ENCODE peak calls at places on chromosome 14, in ten cellular contexts. One of them, this sample, is unnamed.

GRCh38 chr14:100463937-100464336 is 123.3 kb downstream of the BEGAIN start:
- DNase-seq in activated T-helper 1 cell treated with anti-CD3 and anti-CD28 coated beads, Interleukin-12 subunit alpha, Interleukin-12 subunit beta, Interleukin-2, Interleukin-4 antibody, amounts not matched to agents 30 ng/mL and 10 ng/mL and 1 ng/mL, durations not matched to agents 14 hours and 24 hours and 36 hours: no peak
- DNase-seq in HFF-Myc: no peak
- DNase-seq in ACHN: no peak
- DNase-seq in left ventricle myocardium inferior: no peak
- DNase-seq in AG08395: no peak
- DNase-seq in GOT3: no peak
- DNase-seq in tibial artery: no peak
- DNase-seq in sciatic nerve: no peak
- DNase-seq in iris pigment epithelial cell: no peak
- DNase-seq in this sample: no peak

GRCh38 chr14:58177125-58177524 is 22.8 kb upstream of the ACTR10 start:
- DNase-seq in AG08395: no peak
- DNase-seq in tibial artery: no peak
- DNase-seq in ACHN: no peak
- DNase-seq in activated T-helper 1 cell treated with anti-CD3 and anti-CD28 coated beads, Interleukin-12 subunit alpha, Interleukin-12 subunit beta, Interleukin-2, Interleukin-4 antibody, amounts not matched to agents 30 ng/mL and 10 ng/mL and 1 ng/mL, durations not matched to agents 14 hours and 24 hours and 36 hours: no peak
- DNase-seq in GOT3: no peak
- DNase-seq in iris pigment epithelial cell: no peak
- DNase-seq in left ventricle myocardium inferior: no peak
- DNase-seq in sciatic nerve: no peak
- DNase-seq in HFF-Myc: no peak
- DNase-seq in this sample: no peak

GRCh38 chr14:91249841-91250616 is 5.5 kb upstream of the GPR68 start:
- DNase-seq in AG08395: no peak
- DNase-seq in GOT3: no peak
- DNase-seq in HFF-Myc: peak
- DNase-seq in sciatic nerve: no peak
- DNase-seq in activated T-helper 1 cell treated with anti-CD3 and anti-CD28 coated beads, Interleukin-12 subunit alpha, Interleukin-12 subunit beta, Interleukin-2, Interleukin-4 antibody, amounts not matched to agents 30 ng/mL and 10 ng/mL and 1 ng/mL, durations not matched to agents 14 hours and 24 hours and 36 hours: peak
- DNase-seq in iris pigment epithelial cell: peak
- DNase-seq in tibial artery: no peak
- DNase-seq in ACHN: no peak
- DNase-seq in left ventricle myocardium inferior: no peak
- DNase-seq in this sample: peak

GRCh38 chr14:24377660-24378059 is 9.7 kb downstream of the NFATC4 start:
- DNase-seq in GOT3: no peak
- DNase-seq in AG08395: no peak
- DNase-seq in sciatic nerve: no peak
- DNase-seq in ACHN: no peak
- DNase-seq in iris pigment epithelial cell: no peak
- DNase-seq in left ventricle myocardium inferior: no peak
- DNase-seq in tibial artery: no peak
- DNase-seq in activated T-helper 1 cell treated with anti-CD3 and anti-CD28 coated beads, Interleukin-12 subunit alpha, Interleukin-12 subunit beta, Interleukin-2, Interleukin-4 antibody, amounts not matched to agents 30 ng/mL and 10 ng/mL and 1 ng/mL, durations not matched to agents 14 hours and 24 hours and 36 hours: no peak
- DNase-seq in HFF-Myc: no peak
- DNase-seq in this sample: no peak

GRCh38 chr14:52583544-52583943 is 30.9 kb downstream of the GPR137C start:
- DNase-seq in activated T-helper 1 cell treated with anti-CD3 and anti-CD28 coated beads, Interleukin-12 subunit alpha, Interleukin-12 subunit beta, Interleukin-2, Interleukin-4 antibody, amounts not matched to agents 30 ng/mL and 10 ng/mL and 1 ng/mL, durations not matched to agents 14 hours and 24 hours and 36 hours: no peak
- DNase-seq in sciatic nerve: no peak
- DNase-seq in ACHN: no peak
- DNase-seq in GOT3: no peak
- DNase-seq in HFF-Myc: no peak
- DNase-seq in tibial artery: no peak
- DNase-seq in left ventricle myocardium inferior: no peak
- DNase-seq in AG08395: no peak
- DNase-seq in iris pigment epithelial cell: peak
- DNase-seq in this sample: no peak

GRCh38 chr14:81400852-81401251 is 728 bp upstream of the STON2 start:
- DNase-seq in GOT3: peak
- DNase-seq in left ventricle myocardium inferior: no peak
- DNase-seq in iris pigment epithelial cell: peak
- DNase-seq in ACHN: peak
- DNase-seq in tibial artery: peak
- DNase-seq in HFF-Myc: peak
- DNase-seq in AG08395: peak
- DNase-seq in sciatic nerve: peak
- DNase-seq in activated T-helper 1 cell treated with anti-CD3 and anti-CD28 coated beads, Interleukin-12 subunit alpha, Interleukin-12 subunit beta, Interleukin-2, Interleukin-4 antibody, amounts not matched to agents 30 ng/mL and 10 ng/mL and 1 ng/mL, durations not matched to agents 14 hours and 24 hours and 36 hours: no peak
- DNase-seq in this sample: no peak

GRCh38 chr14:96255501-96256366 is at the start of gene BDKRB1:
- DNase-seq in iris pigment epithelial cell: peak
- DNase-seq in GOT3: no peak
- DNase-seq in activated T-helper 1 cell treated with anti-CD3 and anti-CD28 coated beads, Interleukin-12 subunit alpha, Interleukin-12 subunit beta, Interleukin-2, Interleukin-4 antibody, amounts not matched to agents 30 ng/mL and 10 ng/mL and 1 ng/mL, durations not matched to agents 14 hours and 24 hours and 36 hours: no peak
- DNase-seq in sciatic nerve: no peak
- DNase-seq in tibial artery: no peak
- DNase-seq in ACHN: no peak
- DNase-seq in HFF-Myc: no peak
- DNase-seq in AG08395: peak
- DNase-seq in left ventricle myocardium inferior: no peak
- DNase-seq in this sample: no peak

GRCh38 chr14:59630281-59630963 is 53.8 kb upstream of the CCDC175 start:
- DNase-seq in GOT3: no peak
- DNase-seq in iris pigment epithelial cell: peak
- DNase-seq in ACHN: no peak
- DNase-seq in tibial artery: peak
- DNase-seq in left ventricle myocardium inferior: no peak
- DNase-seq in sciatic nerve: no peak
- DNase-seq in AG08395: no peak
- DNase-seq in activated T-helper 1 cell treated with anti-CD3 and anti-CD28 coated beads, Interleukin-12 subunit alpha, Interleukin-12 subunit beta, Interleukin-2, Interleukin-4 antibody, amounts not matched to agents 30 ng/mL and 10 ng/mL and 1 ng/mL, durations not matched to agents 14 hours and 24 hours and 36 hours: no peak
- DNase-seq in HFF-Myc: no peak
- DNase-seq in this sample: no peak

GRCh38 chr14:77212933-77213656 is 31.5 kb downstream of the TMEM63C start:
- DNase-seq in sciatic nerve: no peak
- DNase-seq in AG08395: peak
- DNase-seq in left ventricle myocardium inferior: no peak
- DNase-seq in ACHN: peak
- DNase-seq in activated T-helper 1 cell treated with anti-CD3 and anti-CD28 coated beads, Interleukin-12 subunit alpha, Interleukin-12 subunit beta, Interleukin-2, Interleukin-4 antibody, amounts not matched to agents 30 ng/mL and 10 ng/mL and 1 ng/mL, durations not matched to agents 14 hours and 24 hours and 36 hours: peak
- DNase-seq in iris pigment epithelial cell: peak
- DNase-seq in GOT3: no peak
- DNase-seq in HFF-Myc: no peak
- DNase-seq in tibial artery: no peak
- DNase-seq in this sample: peak

This sample was measured in GM13977.